ENCODE peak calls at places on chromosomes 2 and 18, in nine cellular contexts. One of them, this sample, is unnamed.

GRCh38 chr18:73945130-73945792 is 202.4 kb downstream of the FBXO15 start:
- DNase-seq in Panc1: no peak
- DNase-seq in NCI-H2029 treated with DMSO at 0.1 percent for 48 hours: no peak
- DNase-seq in cardiac septum: no peak
- DNase-seq in stimulated activated naive CD4-positive, alpha-beta T cell treated with Interleukin-2 at 50 U/mL for 16 hours: no peak
- DNase-seq in EH: peak
- DNase-seq in mesendoderm: no peak
- DNase-seq in NT2/D1: no peak
- DNase-seq in NCI-H1417: no peak
- DNase-seq in this sample: no peak

GRCh38 chr2:33013684-33014110 is 66.9 kb downstream of the LTBP1 start:
- DNase-seq in EH: peak
- DNase-seq in mesendoderm: peak
- DNase-seq in cardiac septum: no peak
- DNase-seq in Panc1: no peak
- DNase-seq in NCI-H1417: no peak
- DNase-seq in stimulated activated naive CD4-positive, alpha-beta T cell treated with Interleukin-2 at 50 U/mL for 16 hours: no peak
- DNase-seq in NCI-H2029 treated with DMSO at 0.1 percent for 48 hours: no peak
- DNase-seq in NT2/D1: no peak
- DNase-seq in this sample: no peak

GRCh38 chr2:209368924-209369323 is 54.9 kb upstream of the MAP2 start:
- DNase-seq in mesendoderm: peak
- DNase-seq in NT2/D1: no peak
- DNase-seq in stimulated activated naive CD4-positive, alpha-beta T cell treated with Interleukin-2 at 50 U/mL for 16 hours: no peak
- DNase-seq in EH: peak
- DNase-seq in Panc1: peak
- DNase-seq in cardiac septum: no peak
- DNase-seq in NCI-H2029 treated with DMSO at 0.1 percent for 48 hours: no peak
- DNase-seq in NCI-H1417: no peak
- DNase-seq in this sample: no peak

GRCh38 chr2:100842241-100842922 is 22.4 kb downstream of the NPAS2 start:
- DNase-seq in NCI-H1417: no peak
- DNase-seq in NCI-H2029 treated with DMSO at 0.1 percent for 48 hours: no peak
- DNase-seq in cardiac septum: no peak
- DNase-seq in mesendoderm: no peak
- DNase-seq in NT2/D1: no peak
- DNase-seq in stimulated activated naive CD4-positive, alpha-beta T cell treated with Interleukin-2 at 50 U/mL for 16 hours: no peak
- DNase-seq in EH: no peak
- DNase-seq in Panc1: no peak
- DNase-seq in this sample: no peak

GRCh38 chr2:118686364-118686763 is 161.1 kb downstream of the EN1 start:
- DNase-seq in cardiac septum: no peak
- DNase-seq in mesendoderm: no peak
- DNase-seq in stimulated activated naive CD4-positive, alpha-beta T cell treated with Interleukin-2 at 50 U/mL for 16 hours: no peak
- DNase-seq in EH: no peak
- DNase-seq in Panc1: no peak
- DNase-seq in NT2/D1: no peak
- DNase-seq in NCI-H2029 treated with DMSO at 0.1 percent for 48 hours: no peak
- DNase-seq in NCI-H1417: no peak
- DNase-seq in this sample: no peak

GRCh38 chr2:15841776-15842554 is 98.4 kb upstream of the MYCN start:
- DNase-seq in NCI-H2029 treated with DMSO at 0.1 percent for 48 hours: no peak
- DNase-seq in EH: no peak
- DNase-seq in NT2/D1: no peak
- DNase-seq in mesendoderm: no peak
- DNase-seq in NCI-H1417: no peak
- DNase-seq in Panc1: no peak
- DNase-seq in cardiac septum: no peak
- DNase-seq in stimulated activated naive CD4-positive, alpha-beta T cell treated with Interleukin-2 at 50 U/mL for 16 hours: no peak
- DNase-seq in this sample: no peak

GRCh38 chr2:127517465-127517864 is 8.8 kb downstream of the IWS1 start:
- DNase-seq in EH: no peak
- DNase-seq in Panc1: no peak
- DNase-seq in stimulated activated naive CD4-positive, alpha-beta T cell treated with Interleukin-2 at 50 U/mL for 16 hours: no peak
- DNase-seq in NCI-H2029 treated with DMSO at 0.1 percent for 48 hours: no peak
- DNase-seq in NCI-H1417: no peak
- DNase-seq in mesendoderm: no peak
- DNase-seq in cardiac septum: no peak
- DNase-seq in NT2/D1: no peak
- DNase-seq in this sample: no peak

GRCh38 chr2:128754246-128754724 is 435.6 kb upstream of the HS6ST1 start:
- DNase-seq in NCI-H1417: peak
- DNase-seq in NT2/D1: no peak
- DNase-seq in mesendoderm: no peak
- DNase-seq in NCI-H2029 treated with DMSO at 0.1 percent for 48 hours: no peak
- DNase-seq in cardiac septum: peak
- DNase-seq in Panc1: no peak
- DNase-seq in EH: peak
- DNase-seq in stimulated activated naive CD4-positive, alpha-beta T cell treated with Interleukin-2 at 50 U/mL for 16 hours: no peak
- DNase-seq in this sample: no peak

GRCh38 chr2:176001281-176001902 is 675 bp downstream of the LNPK start:
- DNase-seq in mesendoderm: peak
- DNase-seq in NT2/D1: no peak
- DNase-seq in NCI-H1417: peak
- DNase-seq in EH: peak
- DNase-seq in stimulated activated naive CD4-positive, alpha-beta T cell treated with Interleukin-2 at 50 U/mL for 16 hours: peak
- DNase-seq in NCI-H2029 treated with DMSO at 0.1 percent for 48 hours: peak
- DNase-seq in Panc1: no peak
- DNase-seq in cardiac septum: peak
- DNase-seq in this sample: peak